ENCODE peak calls at places on chromosomes 13 and 19, in five cellular contexts. B is testis, J is CD14-positive monocyte, X is IMR-90, E is foreskin fibroblast. A is an unnamed sample.

GRCh38 chr13:73358606-73359005 is 299.8 kb downstream of the KLF5 start:
- DNase-seq in E (no peak), J (no peak), X (no peak), B (no peak), A (no peak)

GRCh38 chr19:30448386-30449130 is 76.4 kb downstream of the ZNF536 start:
- DNase-seq in J (no peak), B (no peak), E (peak), X (no peak), A (peak)

GRCh38 chr19:5903502-5904301 is at the start of gene NDUFA11:
- DNase-seq in X (peak), J (peak), B (peak), E (peak), A (peak)

GRCh38 chr13:45447050-45447661 is 17.6 kb upstream of the COG3 start:
- DNase-seq in J (no peak), X (no peak), B (no peak), E (peak), A (no peak)

GRCh38 chr13:48783181-48783630 is 129.5 kb downstream of the CYSLTR2 start:
- DNase-seq in E (peak), B (peak), J (peak), X (peak), A (peak)

GRCh38 chr13:95300625-95301134 is 571 bp downstream of the ABCC4 start:
- DNase-seq in X (peak), E (peak), B (peak), J (peak), A (peak)

GRCh38 chr13:33259296-33259695 is 26.3 kb downstream of the STARD13 start:
- DNase-seq in B (no peak), E (peak), X (no peak), J (no peak), A (no peak)

GRCh38 chr13:113433391-113433916 is 19.8 kb downstream of the ADPRHL1 start:
- DNase-seq in X (no peak), B (no peak), J (no peak), E (no peak), A (no peak)

GRCh38 chr13:113820813-113821651 is 42.8 kb downstream of the GAS6 start:
- DNase-seq in B (peak), X (peak), E (peak), J (no peak), A (peak)

GRCh38 chr13:21638319-21639282 is 32.3 kb upstream of the FGF9 start:
- DNase-seq in B (peak), E (peak), J (no peak), X (peak), A (peak)

GRCh38 chr13:99332456-99332855 is 25.3 kb upstream of the GPR183 start:
- DNase-seq in X (no peak), J (no peak), B (no peak), E (no peak), A (no peak)

GRCh38 chr19:33295621-33296472 is 6.5 kb downstream of the CEBPA start:
- DNase-seq in E (no peak), B (no peak), X (no peak), J (no peak), A (no peak)

GRCh38 chr19:31111741-31112140 is 237.5 kb downstream of the TSHZ3 start:
- DNase-seq in B (no peak), J (no peak), E (no peak), X (no peak), A (no peak)

GRCh38 chr13:103788061-103788652 is 721.9 kb upstream of the SLC10A2 start:
- DNase-seq in J (no peak), E (no peak), X (no peak), B (peak), A (no peak)

GRCh38 chr13:109844396-109844795 is 58.0 kb upstream of the IRS2 start:
- DNase-seq in J (no peak), X (peak), E (peak), B (peak), A (peak)

GRCh38 chr13:113562085-113562749 is 22.3 kb upstream of the TFDP1 start:
- DNase-seq in E (peak), X (peak), J (no peak), B (peak), A (peak)

GRCh38 chr19:46546194-46546896 is 50.7 kb upstream of the PNMA8B start:
- DNase-seq in B (peak), J (no peak), X (peak), E (peak), A (no peak)

GRCh38 chr19:42284066-42284501 is 15.0 kb downstream of the CIC start:
- DNase-seq in B (peak), J (peak), X (peak), E (peak), A (peak)

GRCh38 chr13:113399755-113400149 is 35.8 kb upstream of the GRTP1 start:
- DNase-seq in B (no peak), X (no peak), E (peak), J (no peak), A (no peak)